ENCODE peak calls at places on chromosomes 5 and 9, in seven cellular contexts. N is testis; T is naive thymus-derived CD4-positive, alpha-beta T cell; H is IMR-90; S is pancreas; L is mesenchymal stem cell; O is upper lobe of right lung. D is an unnamed sample.

GRCh38 chr5:126693806-126694205 is 83.1 kb upstream of the LMNB1 start:
- DNase-seq in O (no peak), L (no peak), T (no peak), S (no peak), N (no peak), H (no peak), D (no peak)

GRCh38 chr9:14400658-14400995 is 86.7 kb upstream of the NFIB start:
- DNase-seq in S (peak; percentile 16), T (no peak), H (peak; percentile 58), O (no peak), N (no peak), L (peak; percentile 78), D (peak; percentile 96)

GRCh38 chr5:163463063-163463435 is 2.6 kb downstream of the HMMR start:
- DNase-seq in O (no peak), S (no peak), N (no peak), T (no peak), L (no peak), H (no peak), D (no peak)

GRCh38 chr5:137182576-137182975 is 316.6 kb downstream of the SPOCK1 start:
- DNase-seq in H (no peak), T (no peak), N (no peak), S (no peak), L (no peak), O (no peak), D (no peak)

GRCh38 chr9:4243113-4243512 is 56.8 kb downstream of the GLIS3 start:
- DNase-seq in L (no peak), N (no peak), T (peak; percentile 8), O (no peak), S (no peak), H (no peak), D (no peak)

GRCh38 chr9:18474778-18475177 is 825 bp downstream of the ADAMTSL1 start:
- DNase-seq in O (no peak), H (peak; percentile 72), S (no peak), N (no peak), L (no peak), T (no peak), D (peak; percentile 68)

GRCh38 chr5:139796061-139796806 is 626 bp downstream of the PSD2 start:
- DNase-seq in L (no peak), H (no peak), O (no peak), T (no peak), N (no peak), S (no peak), D (no peak)

GRCh38 chr9:2012347-2012746 is 2.8 kb upstream of the SMARCA2 start:
- DNase-seq in L (no peak), T (no peak), H (no peak), O (no peak), S (no peak), N (no peak), D (no peak)

GRCh38 chr5:377326-377981 is 55.9 kb downstream of the AHRR start:
- DNase-seq in S (no peak), T (no peak), L (no peak), O (peak; percentile 59), H (no peak), N (peak; percentile 11), D (no peak)

GRCh38 chr5:158461240-158461854 is 602.4 kb upstream of the CLINT1 start:
- DNase-seq in H (no peak), O (no peak), S (peak; percentile 16), L (no peak), T (no peak), N (peak; percentile 82), D (no peak)

GRCh38 chr9:92032891-92033290 is 82.3 kb downstream of the SPTLC1 start:
- DNase-seq in O (no peak), H (no peak), T (no peak), L (no peak), N (no peak), S (no peak), D (no peak)

GRCh38 chr5:81631124-81631523 is 119.8 kb downstream of the SSBP2 start:
- DNase-seq in S (no peak), N (no peak), O (no peak), H (no peak), T (peak; percentile 19), L (no peak), D (no peak)

GRCh38 chr5:137828664-137829063 is 39.0 kb upstream of the MYOT start:
- DNase-seq in O (no peak), S (no peak), L (no peak), H (no peak), N (no peak), T (no peak), D (no peak)

GRCh38 chr9:114370985-114371335 is 16.8 kb downstream of the AKNA start:
- DNase-seq in N (no peak), L (no peak), T (no peak), S (no peak), H (no peak), O (peak; percentile 52), D (no peak)

GRCh38 chr5:67085616-67086015 is 111.0 kb downstream of the CD180 start:
- DNase-seq in N (no peak), L (no peak), S (no peak), T (no peak), O (no peak), H (no peak), D (no peak)

GRCh38 chr5:6592611-6593010 is 40.2 kb downstream of the NSUN2 start:
- DNase-seq in O (no peak), N (no peak), S (no peak), T (no peak), L (no peak), H (peak; percentile 28), D (no peak)

GRCh38 chr5:67090593-67090992 is 106.0 kb downstream of the CD180 start:
- DNase-seq in H (no peak), N (no peak), S (no peak), T (no peak), L (no peak), O (no peak), D (no peak)

GRCh38 chr5:68802430-68802829 is 291.4 kb upstream of the SLC30A5 start:
- DNase-seq in N (no peak), T (no peak), S (no peak), H (no peak), L (no peak), O (no peak), D (no peak)

GRCh38 chr9:127049044-127049443 is 73.4 kb downstream of the ANGPTL2 start:
- DNase-seq in O (no peak), N (no peak), L (peak; percentile 92), S (no peak), T (peak; percentile 4), H (peak; percentile 97), D (peak; percentile 95)

GRCh38 chr5:14057289-14057688 is 85.9 kb upstream of the TRIO start:
- DNase-seq in N (no peak), L (no peak), T (no peak), S (no peak), H (no peak), O (no peak), D (no peak)

GRCh38 chr9:87792831-87793288 is 66.9 kb downstream of the CTSL start:
- DNase-seq in O (peak; percentile 81), T (no peak), S (peak; percentile 20), L (peak; percentile 94), N (peak; percentile 45), H (peak; percentile 43), D (no peak)

GRCh38 chr9:86093788-86094555 is 5.4 kb downstream of the GOLM1 start:
- DNase-seq in N (no peak), T (no peak), L (peak; percentile 88), O (peak; percentile 77), H (peak; percentile 15), S (peak; percentile 82), D (peak; percentile 55)

DNA sequence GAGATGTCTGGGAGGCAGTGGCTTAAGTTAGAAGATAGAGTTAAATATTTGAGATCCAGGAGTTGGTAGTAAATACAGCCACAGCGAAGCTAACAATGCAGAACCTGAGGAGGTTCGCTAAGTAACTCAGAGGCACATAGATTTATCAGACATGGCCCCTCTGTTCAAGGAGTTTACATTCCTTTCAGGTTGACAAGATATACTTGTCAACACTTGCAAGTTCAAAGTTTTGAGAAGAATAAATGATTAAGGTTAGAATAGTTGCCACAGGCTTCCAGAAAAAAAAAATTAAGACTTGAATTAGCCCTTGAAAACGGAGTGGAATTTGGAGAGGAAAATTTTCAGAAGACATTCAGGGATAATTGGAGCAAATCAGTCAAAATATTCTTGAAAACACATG is 658.3 kb upstream of the WWC1 start:
- DNase-seq in N (no peak), S (no peak), L (no peak), T (no peak), H (no peak), O (no peak), D (no peak)
- H3K4me1 ChIP-seq in N (no peaks in the 10 kb centered on the region), S (no peaks in the 10 kb centered on the region), L (no peaks in the 10 kb centered on the region), T (no peaks in the 10 kb centered on the region), H (peaks cover 3% of the 10 kb centered on the region), O (no peaks in the 10 kb centered on the region), D (peaks cover 18% of the 10 kb centered on the region)

DNA sequence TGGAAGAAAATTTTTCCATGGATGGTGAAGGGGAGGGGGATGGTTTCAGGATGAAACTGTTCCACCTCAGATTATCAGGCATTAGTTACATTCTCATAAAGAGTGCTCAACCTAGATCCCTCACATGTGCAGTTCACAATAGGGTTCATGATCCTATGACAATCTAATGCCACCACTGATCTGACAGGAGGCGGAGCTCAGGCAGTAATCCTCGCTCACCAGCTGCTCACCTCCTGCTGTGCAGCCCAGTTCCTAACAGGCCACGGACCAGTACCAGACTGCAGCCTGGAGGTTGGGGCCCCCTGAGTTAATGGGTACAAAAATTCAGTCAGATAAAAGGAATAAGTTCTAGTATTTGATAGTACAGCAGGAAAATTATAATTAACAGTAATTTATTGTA is 337.2 kb downstream of the NPR3 start:
- DNase-seq in S (no peak), T (no peak), O (no peak), N (no peak), L (no peak), H (no peak), D (no peak)
- H3K4me1 ChIP-seq in S (no peaks in the 10 kb centered on the region), T (no peaks in the 10 kb centered on the region), O (no peaks in the 10 kb centered on the region), N (no peaks in the 10 kb centered on the region), L (peaks cover 16% of the 10 kb centered on the region), H (peaks cover 18% of the 10 kb centered on the region), D (no peaks in the 10 kb centered on the region)

DNA sequence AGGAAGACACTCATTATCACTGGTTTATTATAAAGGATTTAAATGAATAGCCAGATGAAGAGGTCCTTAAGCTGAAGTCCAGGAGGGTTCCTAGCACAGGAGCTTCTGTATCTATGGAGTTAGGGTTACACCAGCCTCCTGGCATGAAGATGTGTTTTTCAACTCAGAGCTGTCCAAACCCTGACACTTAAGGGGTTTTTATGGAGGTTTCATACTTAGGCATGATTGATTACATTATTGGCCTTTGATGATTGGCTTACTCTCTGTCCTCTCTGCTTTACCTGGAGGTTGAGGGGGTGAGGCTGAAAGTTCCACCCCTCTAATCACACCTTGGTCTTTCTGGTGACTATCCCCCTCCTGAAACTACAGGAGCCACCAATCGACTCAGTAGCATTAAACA is 84.9 kb upstream of the ZNF169 start:
- DNase-seq in T (no peak), S (no peak), H (no peak), O (no peak), L (no peak), N (no peak), D (no peak)
- H3K4me1 ChIP-seq in T (peaks cover 35% of the 10 kb centered on the region), S (peaks cover 95% of the 10 kb centered on the region), H (peaks cover 21% of the 10 kb centered on the region), O (peaks cover 79% of the 10 kb centered on the region), L (peaks cover 4% of the 10 kb centered on the region), N (peaks cover 27% of the 10 kb centered on the region), D (peaks cover 18% of the 10 kb centered on the region)

DNA sequence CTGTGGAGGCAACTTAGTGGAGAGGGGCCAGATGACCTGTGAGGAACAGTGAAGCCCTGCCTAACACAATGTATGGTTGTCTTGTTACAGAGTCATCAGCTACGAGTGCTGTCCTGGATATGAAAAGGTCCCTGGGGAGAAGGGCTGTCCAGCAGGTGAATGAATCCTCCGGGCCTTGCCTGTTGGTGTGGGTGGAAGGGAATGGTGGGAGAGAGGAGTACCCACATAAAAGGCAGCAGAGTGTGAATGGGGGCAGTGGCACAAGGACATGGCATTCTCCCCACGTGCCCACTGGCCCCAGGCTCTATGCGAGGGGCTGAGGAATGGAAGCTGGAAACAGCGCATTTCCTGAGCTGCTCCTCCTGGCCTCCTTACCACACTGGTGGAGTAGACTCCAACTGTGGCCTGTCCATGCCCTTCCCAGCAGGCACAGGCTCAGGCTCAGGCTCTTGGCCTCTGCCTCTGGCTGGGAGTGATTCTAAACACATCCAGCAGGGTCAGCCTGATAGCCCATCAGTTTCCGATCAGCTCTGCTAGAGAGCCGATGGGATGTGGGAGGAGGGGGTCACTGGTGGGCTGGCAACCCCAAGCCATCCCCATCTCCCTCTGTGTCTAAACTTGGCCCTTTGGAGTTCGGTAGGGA is 15.3 kb downstream of the TGFBI start:
- DNase-seq in T (no peak), H (no peak), L (no peak), N (no peak), O (peak; percentile 40), S (no peak), D (no peak)
- H3K4me1 ChIP-seq in T (no peaks in the 10 kb centered on the region), H (peaks cover 4% of the 10 kb centered on the region), L (peaks cover 9% of the 10 kb centered on the region), N (no peaks in the 10 kb centered on the region), O (no peaks in the 10 kb centered on the region), S (no peaks in the 10 kb centered on the region), D (no peaks in the 10 kb centered on the region)

D was measured in cardiac muscle cell.